ENCODE peak calls at places on chromosome 13, in four cellular contexts. One of them, this sample, is unnamed.

GRCh38 chr13:112781881-112782361 is 92.1 kb downstream of the ATP11A start:
- DNase-seq in thyroid gland: peak
- DNase-seq in stimulated activated CD4-positive, alpha-beta T cell treated with anti-CD3 and anti-CD28 coated beads, Interleukin-15, amount 100 ng/mL, for 1 hour: no peak
- DNase-seq in iris pigment epithelial cell: no peak
- DNase-seq in this sample: no peak

GRCh38 chr13:26459276-26460131 is 98.0 kb upstream of the WASF3 start:
- DNase-seq in iris pigment epithelial cell: no peak
- DNase-seq in stimulated activated CD4-positive, alpha-beta T cell treated with anti-CD3 and anti-CD28 coated beads, Interleukin-15, amount 100 ng/mL, for 1 hour: no peak
- DNase-seq in thyroid gland: no peak
- DNase-seq in this sample: no peak

GRCh38 chr13:21326155-21327030 is 132.7 kb downstream of the ZDHHC20 start:
- DNase-seq in iris pigment epithelial cell: peak
- DNase-seq in stimulated activated CD4-positive, alpha-beta T cell treated with anti-CD3 and anti-CD28 coated beads, Interleukin-15, amount 100 ng/mL, for 1 hour: no peak
- DNase-seq in thyroid gland: peak
- DNase-seq in this sample: no peak

GRCh38 chr13:49836516-49836915 is 44.0 kb upstream of the KPNA3 start:
- DNase-seq in thyroid gland: no peak
- DNase-seq in stimulated activated CD4-positive, alpha-beta T cell treated with anti-CD3 and anti-CD28 coated beads, Interleukin-15, amount 100 ng/mL, for 1 hour: no peak
- DNase-seq in iris pigment epithelial cell: no peak
- DNase-seq in this sample: no peak

GRCh38 chr13:99205621-99206220 is 5.1 kb downstream of the UBAC2 start:
- DNase-seq in stimulated activated CD4-positive, alpha-beta T cell treated with anti-CD3 and anti-CD28 coated beads, Interleukin-15, amount 100 ng/mL, for 1 hour: no peak
- DNase-seq in iris pigment epithelial cell: no peak
- DNase-seq in thyroid gland: no peak
- DNase-seq in this sample: no peak

GRCh38 chr13:51520524-51520923 is 63.7 kb upstream of the WDFY2 start:
- DNase-seq in iris pigment epithelial cell: peak
- DNase-seq in thyroid gland: peak
- DNase-seq in stimulated activated CD4-positive, alpha-beta T cell treated with anti-CD3 and anti-CD28 coated beads, Interleukin-15, amount 100 ng/mL, for 1 hour: no peak
- DNase-seq in this sample: no peak

GRCh38 chr13:108922108-108922507 is 292.7 kb downstream of the MYO16 start:
- DNase-seq in thyroid gland: no peak
- DNase-seq in stimulated activated CD4-positive, alpha-beta T cell treated with anti-CD3 and anti-CD28 coated beads, Interleukin-15, amount 100 ng/mL, for 1 hour: no peak
- DNase-seq in iris pigment epithelial cell: no peak
- DNase-seq in this sample: no peak

GRCh38 chr13:114324334-114324733 is 10.0 kb downstream of the CHAMP1 start:
- DNase-seq in thyroid gland: no peak
- DNase-seq in iris pigment epithelial cell: no peak
- DNase-seq in stimulated activated CD4-positive, alpha-beta T cell treated with anti-CD3 and anti-CD28 coated beads, Interleukin-15, amount 100 ng/mL, for 1 hour: no peak
- DNase-seq in this sample: no peak

GRCh38 chr13:40187324-40187795 is 479.1 kb downstream of the FOXO1 start:
- DNase-seq in stimulated activated CD4-positive, alpha-beta T cell treated with anti-CD3 and anti-CD28 coated beads, Interleukin-15, amount 100 ng/mL, for 1 hour: no peak
- DNase-seq in iris pigment epithelial cell: no peak
- DNase-seq in thyroid gland: no peak
- DNase-seq in this sample: peak

GRCh38 chr13:73040968-73041580 is 17.7 kb upstream of the KLF5 start:
- DNase-seq in stimulated activated CD4-positive, alpha-beta T cell treated with anti-CD3 and anti-CD28 coated beads, Interleukin-15, amount 100 ng/mL, for 1 hour: no peak
- DNase-seq in iris pigment epithelial cell: no peak
- DNase-seq in thyroid gland: no peak
- DNase-seq in this sample: no peak

GRCh38 chr13:21608961-21609360 is 5.0 kb upstream of the MICU2 start:
- DNase-seq in iris pigment epithelial cell: no peak
- DNase-seq in thyroid gland: no peak
- DNase-seq in stimulated activated CD4-positive, alpha-beta T cell treated with anti-CD3 and anti-CD28 coated beads, Interleukin-15, amount 100 ng/mL, for 1 hour: no peak
- DNase-seq in this sample: no peak

GRCh38 chr13:30585748-30586262 is 31.9 kb upstream of the USPL1 start:
- DNase-seq in iris pigment epithelial cell: peak
- DNase-seq in thyroid gland: peak
- DNase-seq in stimulated activated CD4-positive, alpha-beta T cell treated with anti-CD3 and anti-CD28 coated beads, Interleukin-15, amount 100 ng/mL, for 1 hour: no peak
- DNase-seq in this sample: no peak

GRCh38 chr13:26855921-26856320 is 95.3 kb upstream of the GPR12 start:
- DNase-seq in thyroid gland: no peak
- DNase-seq in stimulated activated CD4-positive, alpha-beta T cell treated with anti-CD3 and anti-CD28 coated beads, Interleukin-15, amount 100 ng/mL, for 1 hour: no peak
- DNase-seq in iris pigment epithelial cell: no peak
- DNase-seq in this sample: no peak